ENCODE peak calls at places on chromosomes 6 and 20, in five cellular contexts. S, W, T, G and J are unnamed samples.

GRCh38 chr6:163634514-163635171 is 220.1 kb downstream of the QKI start:
- DNase-seq in S (no peak), W (no peak), T (no peak), G (no peak), J (no peak)

GRCh38 chr20:45765307-45765910 is 26.3 kb downstream of the WFDC3 start:
- DNase-seq in S (no peak), W (no peak), T (no peak), G (no peak), J (no peak)

GRCh38 chr6:148947621-148948444 is 201.0 kb downstream of the UST start:
- DNase-seq in S (peak; percentile 88), W (peak; percentile 79), T (peak; percentile 82), G (peak; percentile 74), J (peak; percentile 78)

GRCh38 chr6:36249010-36249409 is 20.9 kb upstream of the PNPLA1 start:
- DNase-seq in S (no peak), W (no peak), T (no peak), G (no peak), J (no peak)

GRCh38 chr6:111052171-111052570 is 35.1 kb upstream of the SLC16A10 start:
- DNase-seq in S (no peak), W (no peak), T (no peak), G (no peak), J (no peak)

GRCh38 chr20:23868321-23868720 is 11.2 kb downstream of the CST5 start:
- DNase-seq in S (no peak), W (no peak), T (no peak), G (no peak), J (no peak)

GRCh38 chr6:57190140-57190539 is 18.0 kb downstream of the BAG2 start:
- DNase-seq in S (no peak), W (no peak), T (no peak), G (no peak), J (peak; percentile 15)

GRCh38 chr6:13846841-13847240 is 32.5 kb upstream of the MCUR1 start:
- DNase-seq in S (no peak), W (no peak), T (no peak), G (no peak), J (no peak)

GRCh38 chr20:44886276-44886671 is 769 bp downstream of the YWHAB start:
- DNase-seq in S (no peak), W (no peak), T (no peak), G (no peak), J (no peak)

GRCh38 chr20:48657426-48658197 is 170.2 kb downstream of the PREX1 start:
- DNase-seq in S (peak; percentile 74), W (peak; percentile 52), T (no peak), G (peak; percentile 74), J (peak; percentile 80)

GRCh38 chr6:168413856-168414255 is 27.1 kb upstream of the SMOC2 start:
- DNase-seq in S (no peak), W (no peak), T (no peak), G (no peak), J (no peak)

GRCh38 chr20:10646886-10647420 is 26.8 kb downstream of the JAG1 start:
- DNase-seq in S (no peak), W (no peak), T (no peak), G (no peak), J (no peak)

GRCh38 chr20:8433286-8433685 is 301.2 kb downstream of the PLCB1 start:
- DNase-seq in S (no peak), W (no peak), T (no peak), G (no peak), J (no peak)

GRCh38 chr20:18654448-18654773 is 66.6 kb downstream of the DTD1 start:
- DNase-seq in S (no peak), W (no peak), T (no peak), G (no peak), J (no peak)

GRCh38 chr20:33893314-33893713 is 82.2 kb downstream of the CHMP4B start:
- DNase-seq in S (no peak), W (no peak), T (no peak), G (no peak), J (no peak)

GRCh38 chr6:39430968-39431523 is 108.5 kb upstream of the KCNK16 start:
- DNase-seq in S (no peak), W (peak; percentile 63), T (peak; percentile 73), G (no peak), J (no peak)

GRCh38 chr6:82783587-82784253 is 281.9 kb downstream of the UBE3D start:
- DNase-seq in S (no peak), W (no peak), T (no peak), G (no peak), J (no peak)

GRCh38 chr20:34859367-34859766 is 13.3 kb downstream of the GGT7 start:
- DNase-seq in S (no peak), W (no peak), T (no peak), G (no peak), J (no peak)

GRCh38 chr20:63357921-63358905 is 2.9 kb downstream of the CHRNA4 start:
- DNase-seq in S (no peak), W (peak; percentile 85), T (peak; percentile 80), G (no peak), J (no peak)

GRCh38 chr20:63968928-63969760 is 586 bp downstream of the ZNF512B start:
- DNase-seq in S (peak; percentile 68), W (peak; percentile 20), T (peak; percentile 53), G (peak; percentile 37), J (no peak)

GRCh38 chr20:44489931-44490330 is 14.3 kb downstream of the TTPAL start:
- DNase-seq in S (no peak), W (no peak), T (no peak), G (no peak), J (no peak)

GRCh38 chr6:90368601-90369000 is 72.0 kb upstream of the BACH2 start:
- DNase-seq in S (no peak), W (no peak), T (no peak), G (no peak), J (no peak)

GRCh38 chr20:49747707-49748524 is 34.2 kb upstream of the B4GALT5 start:
- DNase-seq in S (no peak), W (peak; percentile 93), T (peak; percentile 93), G (no peak), J (no peak)

DNA sequence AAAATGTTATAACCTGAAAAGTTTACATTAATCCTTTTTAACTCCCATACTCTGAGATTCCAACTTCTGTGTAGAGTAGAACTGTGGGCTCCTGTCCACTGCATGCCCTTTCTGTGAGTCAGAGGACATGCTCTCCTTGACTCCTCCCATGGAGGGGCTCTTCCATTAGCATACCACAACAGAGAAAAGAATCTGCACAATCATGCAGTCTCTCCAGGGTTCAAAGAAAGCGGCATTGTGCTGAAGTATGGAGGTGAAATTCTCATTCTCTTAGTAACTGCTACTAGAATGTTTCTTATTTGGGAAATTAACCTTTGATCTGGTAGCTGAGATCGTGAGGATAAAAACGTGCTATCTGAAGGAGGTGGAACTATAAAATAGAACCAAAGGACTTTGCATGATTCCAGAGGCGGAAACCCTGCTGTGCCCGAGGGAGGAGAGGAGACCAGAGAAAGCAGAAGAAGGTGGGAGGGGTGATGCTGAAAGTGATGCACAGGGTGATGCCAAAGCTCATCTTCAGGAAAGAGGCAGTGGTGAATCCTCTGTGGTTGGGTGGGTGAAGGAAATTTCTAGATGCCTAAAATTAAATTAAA is 202.2 kb upstream of the PCSK2 start:
- DNase-seq in S (no peak), W (no peak), T (no peak), G (no peak), J (no peak)
- H3K27ac ChIP-seq in S (no peak overlapping the region), W (no peak overlapping the region), T (no peak overlapping the region), G (no peak overlapping the region), J (no peak overlapping the region)

GRCh38 chr6:7172605-7173185 is 64.9 kb downstream of the RREB1 start:
- DNase-seq in S (no peak), W (no peak), T (no peak), G (no peak), J (no peak)

GRCh38 chr6:7169296-7169721 is 61.5 kb downstream of the RREB1 start:
- DNase-seq in S (no peak), W (peak; percentile 61), T (peak; percentile 80), G (no peak), J (no peak)

GRCh38 chr6:7170117-7170732 is 62.5 kb downstream of the RREB1 start:
- DNase-seq in S (no peak), W (no peak), T (no peak), G (no peak), J (no peak)

GRCh38 chr6:7171733-7172132 is 64.0 kb downstream of the RREB1 start:
- DNase-seq in S (no peak), W (no peak), T (no peak), G (no peak), J (no peak)

GRCh38 chr6:7171119-7171518 is 63.4 kb downstream of the RREB1 start:
- DNase-seq in S (no peak), W (no peak), T (no peak), G (no peak), J (peak; percentile 38)
- H3K27ac ChIP-seq in S (peak overlapping the region; percentile 51), W (peak overlapping the region; percentile 66), T (no peak overlapping the region), G (no peak overlapping the region), J (no peak overlapping the region)

GRCh38 chr6:32608374-32608773 is 18.7 kb upstream of the HLA-DRB1 start:
- DNase-seq in S (no peak), W (no peak), T (no peak), G (no peak), J (no peak)

GRCh38 chr6:32610897-32611296 is 21.2 kb upstream of the HLA-DRB1 start:
- DNase-seq in S (no peak), W (no peak), T (no peak), G (no peak), J (no peak)

GRCh38 chr6:32609391-32609730 is 19.7 kb upstream of the HLA-DRB1 start:
- DNase-seq in S (no peak), W (no peak), T (no peak), G (no peak), J (no peak)

GRCh38 chr6:32607988-32608298 is 18.3 kb upstream of the HLA-DRB1 start:
- DNase-seq in S (no peak), W (no peak), T (no peak), G (no peak), J (no peak)

DNA sequence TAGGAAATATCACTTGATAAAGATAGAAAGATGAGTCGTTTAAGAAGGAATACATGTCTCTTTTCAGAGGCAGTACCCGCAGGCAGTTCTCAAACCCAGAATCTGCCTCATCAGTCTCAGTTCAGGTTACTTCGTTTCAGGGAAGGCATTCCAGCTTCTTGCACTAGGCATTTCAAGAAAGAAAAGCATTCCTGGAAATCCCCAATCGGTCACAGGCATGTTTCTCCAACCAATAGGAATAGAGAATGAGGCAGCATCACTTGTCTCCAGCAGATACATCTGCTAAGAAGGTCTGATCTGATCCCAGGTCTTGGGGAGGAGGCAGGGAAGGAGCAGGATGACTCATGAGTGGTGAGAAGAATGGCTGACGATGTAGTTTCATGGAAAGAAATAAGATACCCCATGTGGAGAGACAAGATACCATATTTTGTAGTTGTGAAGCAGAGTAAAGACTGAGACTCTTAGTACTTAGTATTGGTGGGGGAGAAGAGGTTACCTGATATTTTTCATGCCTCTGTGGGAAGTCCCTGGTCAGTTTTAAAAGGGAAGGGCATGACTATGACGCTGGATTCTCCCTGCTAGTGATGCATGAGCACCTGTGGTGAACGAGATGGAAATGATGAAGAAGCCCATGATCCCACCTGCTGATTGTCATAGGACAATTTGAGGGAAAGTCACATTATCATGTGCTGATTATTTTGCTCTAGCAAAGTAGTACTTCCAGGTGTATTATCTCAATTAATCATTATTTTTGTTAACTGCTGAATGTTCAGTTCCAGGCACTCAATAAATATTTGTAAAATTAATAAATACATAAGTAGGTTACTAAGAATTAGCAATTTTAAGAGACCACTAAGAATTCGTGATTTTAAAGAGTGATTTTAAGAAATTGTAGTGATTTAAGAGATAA is 20.3 kb upstream of the HLA-DRB1 start:
- DNase-seq in S (peak; percentile 75), W (no peak), T (no peak), G (peak; percentile 72), J (peak; percentile 94)
- H3K27ac ChIP-seq in S (peak overlapping the region; percentile 62), W (peak overlapping the region; percentile 71), T (peak overlapping the region; percentile 83), G (peak overlapping the region; percentile 93), J (peak overlapping the region; percentile 88)

GRCh38 chr6:26207248-26207801 is 120.1 kb downstream of the HFE start:
- DNase-seq in S (no peak), W (no peak), T (no peak), G (peak; percentile 49), J (peak; percentile 67)
- H3K27ac ChIP-seq in S (peak overlapping the region; percentile 1), W (no peak overlapping the region), T (no peak overlapping the region), G (peak overlapping the region; percentile 93), J (peak overlapping the region; percentile 93)